ENCODE peak calls at places on chromosomes 6 and 20, in seven cellular contexts. F is MCF 10A; O is cardiac fibroblast; D is K562; J is AG10803; B is right atrium auricular region; W is CD8-positive, alpha-beta T cell. X is an unnamed sample.

GRCh38 chr20:50919567-50919966 is 11.7 kb downstream of the ADNP start:
- DNase-seq in F (peak; percentile 96), O (peak; percentile 95), D (no peak), J (peak; percentile 69), B (peak; percentile 69), W (no peak), X (no peak)

GRCh38 chr6:125008261-125008671 is 46.0 kb downstream of the RNF217 start:
- DNase-seq in F (no peak), O (peak; percentile 53), D (no peak), J (peak; percentile 48), B (no peak), W (no peak), X (no peak)

GRCh38 chr6:155228549-155229166 is 35.2 kb upstream of the CLDN20 start:
- DNase-seq in F (no peak), O (peak; percentile 20), D (no peak), J (peak; percentile 74), B (no peak), W (no peak), X (no peak)

GRCh38 chr20:25242231-25242630 is 5.7 kb upstream of the PYGB start:
- DNase-seq in F (no peak), O (no peak), D (no peak), J (no peak), B (no peak), W (no peak), X (no peak)

GRCh38 chr6:170043150-170043819 is 247.6 kb downstream of the DLL1 start:
- DNase-seq in F (no peak), O (no peak), D (no peak), J (no peak), B (no peak), W (no peak), X (no peak)

GRCh38 chr6:53411451-53411850 is 62.7 kb upstream of the ELOVL5 start:
- DNase-seq in F (no peak), O (peak; percentile 30), D (no peak), J (peak; percentile 4), B (no peak), W (no peak), X (no peak)

GRCh38 chr6:134061440-134061839 is 9.0 kb upstream of the SLC2A12 start:
- DNase-seq in F (no peak), O (no peak), D (no peak), J (no peak), B (no peak), W (no peak), X (no peak)

GRCh38 chr6:20929283-20929682 is 395.0 kb downstream of the CDKAL1 start:
- DNase-seq in F (no peak), O (peak; percentile 20), D (no peak), J (no peak), B (no peak), W (no peak), X (no peak)

GRCh38 chr6:167979436-167980090 is 17.9 kb upstream of the KIF25 start:
- DNase-seq in F (no peak), O (no peak), D (no peak), J (no peak), B (no peak), W (no peak), X (no peak)

GRCh38 chr20:37961016-37961415 is 58.1 kb downstream of the VSTM2L start:
- DNase-seq in F (no peak), O (no peak), D (no peak), J (no peak), B (no peak), W (no peak), X (no peak)

GRCh38 chr6:155195903-155196302 is 67.9 kb upstream of the CLDN20 start:
- DNase-seq in F (no peak), O (no peak), D (no peak), J (no peak), B (no peak), W (no peak), X (no peak)

GRCh38 chr6:13328076-13328874 is at the start of gene TBC1D7:
- DNase-seq in F (peak; percentile 92), O (peak; percentile 94), D (peak; percentile 98), J (peak; percentile 90), B (peak; percentile 94), W (peak; percentile 91), X (peak; percentile 93)

GRCh38 chr6:13332349-13332706 is 4.0 kb upstream of the TBC1D7 start:
- DNase-seq in F (no peak), O (no peak), D (no peak), J (no peak), B (no peak), W (no peak), X (no peak)

GRCh38 chr6:13328875-13329183 is 492 bp upstream of the TBC1D7 start:
- DNase-seq in F (no peak), O (no peak), D (no peak), J (no peak), B (no peak), W (no peak), X (no peak)

GRCh38 chr6:13334953-13335352 is 6.6 kb upstream of the TBC1D7 start:
- DNase-seq in F (no peak), O (peak; percentile 46), D (peak; percentile 25), J (no peak), B (no peak), W (no peak), X (no peak)

DNA sequence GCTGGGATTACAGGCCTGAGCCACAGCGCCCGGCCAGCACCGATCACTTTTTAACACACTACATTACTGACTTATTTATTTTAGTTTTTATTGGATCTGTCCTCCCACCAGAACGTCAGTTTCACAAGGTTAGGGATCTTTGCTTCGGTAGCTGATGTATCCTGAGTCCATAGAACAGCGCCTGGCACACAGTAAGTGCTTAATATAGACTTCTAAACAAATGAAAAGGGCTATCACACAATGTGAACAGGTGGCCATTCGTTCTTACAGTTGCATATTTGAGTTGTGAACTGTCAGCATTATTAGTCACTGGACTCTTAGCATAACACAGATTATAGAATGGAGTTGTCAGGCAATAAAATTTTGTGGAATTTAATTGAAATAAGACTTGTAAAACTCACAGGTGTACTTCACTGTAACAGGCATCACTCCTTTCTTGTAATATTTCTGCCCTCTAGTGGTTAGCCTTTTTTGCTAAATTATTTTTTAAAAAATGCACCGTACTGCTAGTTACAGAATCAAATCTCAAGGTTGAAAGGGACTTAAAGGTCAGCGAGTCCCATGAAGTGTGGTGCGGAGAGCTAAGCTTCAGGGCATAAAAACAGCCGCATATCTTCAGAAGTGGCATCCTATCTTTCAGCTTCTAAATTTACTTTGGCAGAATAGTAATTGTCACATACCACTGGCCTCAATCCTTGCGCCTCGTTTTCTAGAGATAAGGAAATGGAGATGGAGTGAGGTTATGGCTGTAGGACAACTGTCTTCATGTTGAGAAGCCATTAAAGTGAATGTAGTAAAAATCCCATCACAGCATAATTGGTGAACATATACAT is 3.4 kb upstream of the TBC1D7 start:
- DNase-seq in F (peak; percentile 25), O (peak; percentile 58), D (peak; percentile 35), J (peak; percentile 31), B (no peak), W (no peak), X (no peak)
- TF ChIP-seq CTCF in F (peak; percentile 51), O (peak; percentile 53), D (peak; percentile 63), J (peak; percentile 70), B (peak; percentile 40), W (peak; percentile 71), X (peak; percentile 76)

GRCh38 chr6:109527989-109528388 is 45.0 kb upstream of the ZBTB24 start:
- DNase-seq in F (peak; percentile 27), O (no peak), D (peak; percentile 25), J (no peak), B (no peak), W (no peak), X (no peak)
- TF ChIP-seq CTCF in F (no peak), O (no peak), D (peak; percentile 46), J (peak; percentile 30), B (no peak), W (no peak), X (no peak)

GRCh38 chr6:6219716-6220115 is 100.7 kb downstream of the F13A1 start:
- DNase-seq in F (no peak), O (no peak), D (no peak), J (no peak), B (no peak), W (no peak), X (no peak)

GRCh38 chr6:6224933-6225486 is 95.5 kb downstream of the F13A1 start:
- DNase-seq in F (no peak), O (no peak), D (no peak), J (no peak), B (no peak), W (no peak), X (no peak)

GRCh38 chr6:6220718-6221117 is 99.7 kb downstream of the F13A1 start:
- DNase-seq in F (peak; percentile 13), O (no peak), D (no peak), J (no peak), B (no peak), W (no peak), X (no peak)

GRCh38 chr6:6218246-6219085 is 102.0 kb downstream of the F13A1 start:
- DNase-seq in F (peak; percentile 55), O (peak; percentile 7), D (no peak), J (peak; percentile 53), B (no peak), W (no peak), X (no peak)

DNA sequence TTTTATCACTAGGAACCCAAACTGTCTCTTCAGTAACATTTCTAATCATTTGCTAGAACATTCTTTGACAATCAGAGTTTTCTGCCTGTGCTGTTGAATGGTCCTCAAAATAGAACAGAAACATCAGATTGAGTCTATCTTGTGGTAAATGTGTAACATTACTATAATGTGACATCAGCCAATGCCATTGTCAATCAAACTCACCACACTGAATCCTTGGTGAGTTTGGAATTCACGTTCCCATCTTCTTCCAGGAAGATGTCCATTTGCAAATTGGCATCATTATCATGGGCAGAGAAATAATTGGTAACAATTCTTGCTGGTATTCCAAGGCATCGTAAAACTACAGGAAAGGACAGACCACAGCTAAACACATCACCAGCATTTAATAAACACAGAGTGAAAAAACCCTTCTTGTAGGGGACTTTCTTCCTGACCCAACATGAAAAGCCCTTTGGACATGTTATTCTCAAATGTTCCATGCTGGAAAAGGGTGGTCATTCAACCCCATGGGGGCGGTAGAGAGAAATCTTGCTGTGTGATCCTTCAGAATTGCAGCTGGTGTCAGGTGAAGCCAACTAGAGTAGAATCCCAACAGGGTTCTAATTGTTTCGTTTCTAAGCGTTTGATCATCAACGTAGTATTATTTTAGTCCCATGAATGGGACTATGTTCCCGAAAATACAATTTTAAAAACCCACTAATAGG is 98.5 kb downstream of the F13A1 start:
- DNase-seq in F (peak; percentile 50), O (no peak), D (peak; percentile 60), J (no peak), B (no peak), W (no peak), X (no peak)
- TF ChIP-seq CTCF in F (no peak), O (no peak), D (peak; percentile 60), J (peak; percentile 29), B (no peak), W (no peak), X (peak; percentile 46)

DNA sequence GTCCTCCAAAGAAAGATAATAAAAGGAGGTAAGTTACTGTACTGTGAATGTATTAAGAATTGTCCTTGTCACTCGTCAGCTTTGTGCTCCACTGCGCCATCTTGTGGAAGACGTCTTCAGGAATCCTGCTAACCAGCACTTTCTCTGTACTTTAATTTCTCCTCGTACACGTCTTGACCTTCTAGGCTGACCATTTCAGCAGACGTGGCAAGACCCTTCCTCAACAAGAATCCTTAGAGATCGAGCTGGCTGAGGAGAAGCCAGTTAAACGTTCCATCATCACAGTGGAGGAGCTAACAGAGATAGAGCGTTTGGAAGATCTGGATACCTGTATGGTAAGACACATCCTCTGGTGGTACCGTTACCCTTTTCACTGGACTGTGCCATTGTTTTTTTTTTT is 95.5 kb upstream of the SCGN start:
- DNase-seq in F (peak; percentile 83), O (peak; percentile 87), D (peak; percentile 57), J (peak; percentile 70), B (peak; percentile 83), W (peak; percentile 74), X (peak; percentile 64)
- TF ChIP-seq CTCF in F (peak; percentile 69), O (peak; percentile 84), D (peak; percentile 91), J (peak; percentile 96), B (peak; percentile 67), W (peak; percentile 93), X (peak; percentile 88)